ENCODE peak calls at places on chromosomes 2 and 18, in nine cellular contexts. Z is progenitor cell of endocrine pancreas; F is cerebellar cortex; O is activated CD8-positive, alpha-beta T cell treated with anti-CD3 and anti-CD28 coated beads for 36 hours; D is occipital lobe; G is LoVo; H is stimulated activated CD4-positive, alpha-beta T cell treated with anti-CD3 and anti-CD28 coated beads, Interleukin-2, amount 100 ng/mL, for 48 hours; I is uterus; T is globus pallidus. B is an unnamed sample.

GRCh38 chr2:215921884-215922283 is 91.5 kb downstream of the MREG start:
- DNase-seq in O (peak), G (no peak), F (no peak), H (no peak), Z (no peak), I (no peak), D (no peak), T (no peak), B (peak)

GRCh38 chr18:28647961-28648360 is 471.0 kb upstream of the CDH2 start:
- DNase-seq in G (no peak), Z (no peak), F (no peak), I (no peak), T (no peak), O (no peak), H (no peak), D (no peak), B (no peak)

GRCh38 chr2:60351802-60352201 is 201.7 kb downstream of the BCL11A start:
- DNase-seq in I (no peak), D (no peak), G (no peak), T (no peak), O (no peak), F (no peak), Z (no peak), H (no peak), B (no peak)

GRCh38 chr18:13165636-13166423 is 52.7 kb upstream of the LDLRAD4 start:
- DNase-seq in Z (no peak), H (no peak), D (no peak), O (no peak), T (no peak), G (no peak), F (no peak), I (no peak), B (no peak)

GRCh38 chr2:239832101-239832994 is 192.8 kb downstream of the NDUFA10 start:
- DNase-seq in G (no peak), H (no peak), Z (peak), O (no peak), T (no peak), D (no peak), I (no peak), F (no peak), B (peak)

GRCh38 chr2:227655454-227655853 is 11.2 kb upstream of the SCYGR5 start:
- DNase-seq in G (peak), O (no peak), I (no peak), D (no peak), Z (no peak), F (no peak), T (no peak), H (no peak), B (peak)

GRCh38 chr2:72757177-72757775 is 68.6 kb downstream of the EXOC6B start:
- DNase-seq in G (peak), O (no peak), H (no peak), D (no peak), T (no peak), F (peak), I (no peak), Z (no peak), B (no peak)

GRCh38 chr18:59954746-59955145 is 55.0 kb downstream of the PMAIP1 start:
- DNase-seq in H (no peak), Z (no peak), F (no peak), T (no peak), D (no peak), I (no peak), O (no peak), G (no peak), B (no peak)

GRCh38 chr2:179703702-179704101 is 157.7 kb downstream of the ZNF385B start:
- DNase-seq in I (no peak), F (no peak), G (no peak), T (no peak), D (no peak), Z (no peak), O (no peak), H (no peak), B (no peak)

GRCh38 chr2:238046871-238047270 is 13.9 kb upstream of the SCLY start:
- DNase-seq in T (no peak), G (no peak), H (no peak), I (no peak), O (no peak), Z (no peak), D (no peak), F (no peak), B (no peak)

GRCh38 chr2:98743835-98744234 is 12.9 kb upstream of the MGAT4A start:
- DNase-seq in T (no peak), O (no peak), D (no peak), F (peak), H (no peak), Z (no peak), G (no peak), I (no peak), B (no peak)

GRCh38 chr18:32301976-32302743 is 112.3 kb downstream of the MEP1B start:
- DNase-seq in F (no peak), Z (no peak), I (no peak), D (no peak), G (peak), H (no peak), O (peak), T (no peak), B (no peak)

GRCh38 chr2:69224495-69224803 is 162.6 kb downstream of the GFPT1 start:
- DNase-seq in I (no peak), F (no peak), H (no peak), G (no peak), T (no peak), O (no peak), D (no peak), Z (no peak), B (no peak)

GRCh38 chr18:23470620-23471387 is 17.7 kb downstream of the RIOK3 start:
- DNase-seq in I (no peak), F (no peak), D (no peak), G (no peak), T (no peak), Z (no peak), O (no peak), H (no peak), B (no peak)

GRCh38 chr2:80830891-80831290 is 526.3 kb upstream of the LRRTM1 start:
- DNase-seq in O (no peak), H (no peak), T (no peak), I (no peak), Z (no peak), F (no peak), G (no peak), D (no peak), B (no peak)

GRCh38 chr2:529852-530251 is 147.4 kb downstream of the TMEM18 start:
- DNase-seq in I (no peak), O (no peak), D (no peak), T (no peak), Z (no peak), G (no peak), H (no peak), F (no peak), B (no peak)

GRCh38 chr2:146532748-146533147 is 1312.1 kb upstream of the ACVR2A start:
- DNase-seq in F (no peak), G (no peak), T (no peak), H (no peak), O (no peak), I (no peak), D (no peak), Z (no peak), B (no peak)

GRCh38 chr2:240235811-240236210 is 95.4 kb upstream of the OTOS start:
- DNase-seq in I (no peak), O (no peak), G (no peak), D (no peak), Z (peak), H (no peak), F (no peak), T (no peak), B (no peak)

GRCh38 chr18:23864620-23865019 is 149.9 kb upstream of the TTC39C start:
- DNase-seq in I (no peak), D (no peak), G (no peak), F (no peak), O (peak), T (no peak), Z (no peak), H (peak), B (no peak)

GRCh38 chr2:157806426-157806825 is 69.7 kb downstream of the ACVR1 start:
- DNase-seq in Z (no peak), O (no peak), I (no peak), G (no peak), F (no peak), D (no peak), T (no peak), H (no peak), B (no peak)

GRCh38 chr2:210020138-210020537 is 17.7 kb downstream of the RPE start:
- DNase-seq in H (no peak), Z (no peak), O (no peak), G (no peak), T (no peak), I (no peak), F (no peak), D (no peak), B (no peak)

GRCh38 chr2:57510704-57511103 is 535.9 kb upstream of the VRK2 start:
- DNase-seq in F (no peak), T (no peak), I (no peak), Z (no peak), D (no peak), G (no peak), H (no peak), O (no peak), B (no peak)

GRCh38 chr2:138699421-138699820 is 80.8 kb downstream of the NXPH2 start:
- DNase-seq in F (no peak), T (no peak), I (no peak), D (no peak), O (no peak), G (no peak), H (no peak), Z (no peak), B (no peak)

GRCh38 chr2:143426296-143426695 is 297.1 kb downstream of the ARHGAP15 start:
- DNase-seq in G (no peak), O (no peak), I (no peak), F (no peak), T (no peak), Z (no peak), H (no peak), D (no peak), B (no peak)

GRCh38 chr2:181281206-181281832 is 175.9 kb upstream of the ITGA4 start:
- DNase-seq in O (no peak), Z (no peak), H (no peak), I (no peak), T (no peak), G (no peak), D (no peak), F (peak), B (no peak)

GRCh38 chr2:1209761-1210160 is 203.5 kb upstream of the TPO start:
- DNase-seq in Z (no peak), O (no peak), D (no peak), F (no peak), H (no peak), T (no peak), G (no peak), I (no peak), B (no peak)

GRCh38 chr2:158965731-158966130 is 2.7 kb upstream of the TANC1 start:
- DNase-seq in Z (no peak), D (no peak), G (no peak), I (no peak), O (no peak), H (no peak), F (no peak), T (no peak), B (peak)

GRCh38 chr2:8628870-8629209 is 53.0 kb upstream of the ID2 start:
- DNase-seq in H (no peak), T (no peak), F (no peak), G (no peak), O (no peak), Z (no peak), D (no peak), I (no peak), B (no peak)

GRCh38 chr18:22674300-22674699 is 256.6 kb upstream of the CTAGE1 start:
- DNase-seq in Z (no peak), O (no peak), G (peak), F (no peak), H (no peak), D (no peak), T (no peak), I (no peak), B (no peak)

GRCh38 chr2:195864316-195864715 is 204.3 kb downstream of the DNAH7 start:
- DNase-seq in T (no peak), G (no peak), O (no peak), D (no peak), H (no peak), I (no peak), F (no peak), Z (no peak), B (no peak)